ENCODE peak calls at places on chromosome 2, in five cellular contexts. D, J, G, A and O are unnamed samples.

GRCh38 chr2:47265751-47266231 is 110.7 kb upstream of the STPG4 start:
- DNase-seq in D (no peak), J (no peak), G (no peak), A (no peak), O (no peak)

GRCh38 chr2:105379741-105380186 is 19.1 kb downstream of the FHL2 start:
- DNase-seq in D (no peak), J (no peak), G (no peak), A (no peak), O (no peak)

GRCh38 chr2:223929575-223930001 is 15.5 kb downstream of the WDFY1 start:
- DNase-seq in D (no peak), J (no peak), G (no peak), A (no peak), O (no peak)

GRCh38 chr2:194826241-194826640 is 830.8 kb upstream of the SLC39A10 start:
- DNase-seq in D (no peak), J (no peak), G (no peak), A (no peak), O (no peak)

GRCh38 chr2:159094173-159094737 is 125.8 kb downstream of the TANC1 start:
- DNase-seq in D (no peak), J (peak; percentile 89), G (peak; percentile 58), A (peak; percentile 18), O (no peak)

GRCh38 chr2:128412181-128412871 is 93.7 kb upstream of the HS6ST1 start:
- DNase-seq in D (peak; percentile 8), J (no peak), G (peak; percentile 10), A (no peak), O (no peak)

GRCh38 chr2:226142452-226142851 is 657.2 kb downstream of the IRS1 start:
- DNase-seq in D (no peak), J (no peak), G (no peak), A (no peak), O (no peak)

GRCh38 chr2:189641565-189641964 is 19.7 kb upstream of the ASNSD1 start:
- DNase-seq in D (no peak), J (no peak), G (no peak), A (no peak), O (no peak)

GRCh38 chr2:203583696-203584095 is 48.6 kb upstream of the RAPH1 start:
- DNase-seq in D (no peak), J (no peak), G (no peak), A (no peak), O (no peak)

GRCh38 chr2:42881732-42882131 is 89.3 kb upstream of the HAAO start:
- DNase-seq in D (no peak), J (no peak), G (no peak), A (no peak), O (no peak)

GRCh38 chr2:232643147-232643425 is 9.7 kb downstream of the EFHD1 start:
- DNase-seq in D (no peak), J (no peak), G (no peak), A (no peak), O (no peak)

GRCh38 chr2:172090044-172090946 is 5.0 kb downstream of the DLX1 start:
- DNase-seq in D (no peak), J (no peak), G (no peak), A (no peak), O (peak; percentile 40)

GRCh38 chr2:64525323-64525625 is 1.1 kb downstream of the AFTPH start:
- DNase-seq in D (no peak), J (peak; percentile 5), G (no peak), A (no peak), O (no peak)

DNA sequence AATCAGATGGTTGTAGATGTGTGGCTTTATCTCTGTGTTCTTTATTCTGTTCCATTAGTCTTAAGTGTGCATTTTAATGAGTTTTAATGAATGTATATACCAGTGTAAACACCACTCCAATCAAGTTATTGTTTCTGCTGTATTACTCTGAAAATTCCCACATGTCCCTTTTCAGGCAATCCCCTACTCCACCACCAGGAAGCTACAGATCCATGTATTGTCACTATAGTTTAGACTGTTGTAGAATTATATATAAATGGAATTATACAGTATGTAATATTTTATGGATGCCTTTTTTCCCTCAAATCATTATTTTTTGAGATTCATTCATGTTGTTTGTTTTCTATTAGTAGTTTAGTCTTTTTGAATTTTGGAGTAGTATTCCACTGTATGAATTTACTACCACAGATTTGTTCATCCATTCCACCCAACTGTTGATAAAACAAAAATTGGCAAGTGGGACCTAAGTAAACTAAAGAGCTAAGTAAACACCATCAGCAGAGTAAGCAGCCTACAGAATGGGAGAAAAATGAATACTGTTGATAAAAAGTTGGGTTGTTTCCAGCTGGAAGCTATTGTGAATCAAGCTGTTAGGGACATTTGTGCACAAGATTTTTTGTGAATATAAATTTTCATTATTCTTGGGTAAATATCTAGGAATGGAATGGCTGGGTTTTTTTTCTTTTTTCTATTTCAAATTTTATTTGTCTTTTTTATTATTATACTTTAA is 262.0 kb downstream of the CAMKMT start:
- DNase-seq in D (no peak), J (no peak), G (no peak), A (no peak), O (no peak)
- TF ChIP-seq CTCF in D (no peak), J (no peak), G (no peak), A (no peak), O (peak; percentile 50)

DNA sequence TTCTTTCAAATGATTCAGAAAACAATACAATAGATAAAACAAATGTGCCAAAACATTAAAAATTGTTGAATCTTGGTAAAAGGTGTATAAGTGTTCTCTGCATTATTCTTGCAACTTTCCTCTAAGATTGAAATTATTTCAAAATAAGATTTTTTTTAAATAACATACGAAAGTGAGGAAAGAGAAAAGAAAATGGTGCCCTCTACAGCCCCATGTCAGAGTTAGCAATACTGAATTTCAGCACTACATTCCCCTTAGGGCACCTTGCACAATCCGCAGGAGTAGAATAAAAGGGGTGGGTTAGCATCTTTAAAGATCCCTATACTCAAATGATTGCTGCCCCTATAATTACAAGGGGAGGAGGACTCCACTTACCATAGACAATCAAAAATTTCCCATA is 433.7 kb downstream of the BCL11A start:
- DNase-seq in D (no peak), J (no peak), G (no peak), A (no peak), O (no peak)
- TF ChIP-seq CTCF in D (no peak), J (no peak), G (no peak), A (peak; percentile 14), O (no peak)

DNA sequence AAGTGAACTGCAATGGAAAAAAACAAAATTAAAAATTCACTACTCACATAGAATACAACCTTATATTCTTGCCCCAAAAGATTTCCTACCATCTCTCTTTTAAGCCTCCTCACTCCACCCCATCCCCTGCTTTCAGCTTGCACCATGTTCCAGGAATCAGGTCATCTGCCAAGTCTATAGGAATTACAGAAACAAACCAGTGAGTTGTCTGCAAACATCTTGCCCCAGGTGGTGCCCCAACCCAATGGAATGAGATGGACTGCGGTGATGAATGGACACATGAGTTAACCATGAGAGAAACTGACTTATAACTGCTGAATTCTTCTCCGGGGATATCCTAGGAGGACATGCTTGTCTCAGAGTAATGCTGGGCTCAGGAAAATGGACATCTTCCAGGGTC is 350.1 kb downstream of the RND3 start:
- DNase-seq in D (no peak), J (no peak), G (no peak), A (no peak), O (no peak)
- TF ChIP-seq CTCF in D (no peak), J (no peak), G (no peak), A (no peak), O (no peak)

DNA sequence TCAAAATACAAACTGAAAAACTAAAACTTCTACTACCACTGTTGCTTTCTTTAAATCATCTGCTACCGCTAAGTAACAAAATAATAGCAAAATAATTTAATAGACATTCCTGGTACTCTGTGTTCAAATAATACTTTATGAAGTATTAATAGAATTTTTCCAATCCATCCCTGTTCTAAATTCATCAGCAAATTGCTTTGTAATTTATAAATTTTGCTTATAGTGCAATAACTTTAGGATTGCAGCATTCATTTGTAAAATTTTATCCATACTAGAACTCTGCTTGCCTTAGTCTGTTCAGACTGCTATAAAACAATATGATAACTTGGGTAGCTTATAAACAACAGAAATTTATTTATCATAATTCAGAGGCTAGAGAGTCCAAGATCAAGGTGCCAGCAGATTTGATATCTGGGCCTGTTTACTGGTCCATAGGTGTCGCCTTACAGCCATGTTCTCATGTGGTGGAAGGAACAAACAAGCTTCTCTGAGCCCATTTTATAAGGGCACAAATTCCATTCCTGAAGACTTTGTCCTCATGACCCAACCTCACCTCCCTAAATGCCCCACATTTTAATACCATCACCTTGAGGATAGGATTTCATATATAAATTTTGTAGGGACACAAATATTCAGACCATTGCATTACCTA is 415.1 kb upstream of the MAP2 start:
- DNase-seq in D (no peak), J (no peak), G (no peak), A (no peak), O (no peak)
- TF ChIP-seq CTCF in D (no peak), J (no peak), G (no peak), A (no peak), O (no peak)